ENCODE peak calls at places on chromosomes 12 and 14, in four cellular contexts. B is mammary epithelial cell, V is nucleus accumbens, L is iPS-NIHi11. Q is an unnamed sample.
A peak's percentile ranks its signal among the peaks of the same experiment; 100 is the strongest.

GRCh38 chr12:110885152-110885840 is 35.1 kb downstream of the MYL2 start:
- DNase-seq in V (no peak), B (peak; percentile 55), L (no peak), Q (no peak)

GRCh38 chr14:100033347-100034052 is 31.7 kb upstream of the EVL start:
- DNase-seq in B (no peak), V (no peak), L (no peak), Q (no peak)

GRCh38 chr12:52633383-52633782 is 15.0 kb upstream of the KRT73 start:
- DNase-seq in V (no peak), B (no peak), L (no peak), Q (no peak)

GRCh38 chr14:68255697-68256178 is 436.2 kb downstream of the RAD51B start:
- DNase-seq in L (no peak), B (peak; percentile 77), V (no peak), Q (no peak)

GRCh38 chr12:47721431-47721973 is 3.8 kb downstream of the ENDOU start:
- DNase-seq in L (no peak), V (no peak), B (no peak), Q (no peak)

GRCh38 chr12:53578783-53579182 is 47.4 kb downstream of the ATF7 start:
- DNase-seq in B (no peak), V (no peak), L (no peak), Q (no peak)

GRCh38 chr12:8157484-8158198 is 826 bp downstream of the ZNF705A start:
- DNase-seq in V (no peak), L (no peak), B (no peak), Q (no peak)

GRCh38 chr12:66446276-66446675 is 144.0 kb downstream of the HELB start:
- DNase-seq in B (no peak), V (no peak), L (no peak), Q (no peak)

GRCh38 chr12:68001486-68002466 is 12.5 kb downstream of the IFNG-AS1 start:
- DNase-seq in L (peak; percentile 20), B (no peak), V (no peak), Q (no peak)

GRCh38 chr12:12376636-12377448 is 20.0 kb downstream of the BORCS5 start:
- DNase-seq in B (peak; percentile 68), V (no peak), L (peak; percentile 78), Q (peak; percentile 57)

GRCh38 chr12:4353785-4354208 is 25.7 kb downstream of the FGF23 start:
- DNase-seq in B (peak; percentile 11), V (no peak), L (peak; percentile 46), Q (no peak)

GRCh38 chr14:103422981-103423600 is 37.9 kb downstream of the MARK3 start:
- DNase-seq in L (no peak), V (no peak), B (no peak), Q (no peak)

GRCh38 chr14:60197629-60198318 is 32.6 kb upstream of the DHRS7 start:
- DNase-seq in B (peak; percentile 55), V (no peak), L (no peak), Q (no peak)

GRCh38 chr12:109879332-109880048 is 851 bp downstream of the GLTP start:
- DNase-seq in B (peak; percentile 17), V (no peak), L (no peak), Q (no peak)

GRCh38 chr14:75059642-75060041 is 4.2 kb downstream of the ACYP1 start:
- DNase-seq in V (no peak), B (peak; percentile 76), L (no peak), Q (no peak)

GRCh38 chr14:39265032-39265431 is 31.3 kb downstream of the MIA2 start:
- DNase-seq in B (peak; percentile 61), L (no peak), V (no peak), Q (no peak)

GRCh38 chr14:81400852-81401251 is 728 bp upstream of the STON2 start:
- DNase-seq in V (no peak), L (peak; percentile 46), B (peak; percentile 97), Q (no peak)

GRCh38 chr12:6780573-6780972 is 8.3 kb downstream of the LAG3 start:
- DNase-seq in L (no peak), V (no peak), B (no peak), Q (no peak)

GRCh38 chr12:91355150-91356006 is 172.8 kb upstream of the DCN start:
- DNase-seq in L (peak; percentile 67), B (peak; percentile 49), V (peak; percentile 15), Q (no peak)

GRCh38 chr12:6372403-6373003 is 2.9 kb downstream of the SCNN1A start:
- DNase-seq in L (no peak), B (peak; percentile 92), V (no peak), Q (no peak)

GRCh38 chr12:124131671-124132058 is 158.7 kb downstream of the ZNF664 start:
- DNase-seq in V (no peak), B (no peak), L (no peak), Q (no peak)

GRCh38 chr14:102943454-102943853 is 21.0 kb downstream of the AMN start:
- DNase-seq in V (no peak), L (no peak), B (no peak), Q (no peak)

GRCh38 chr14:87712386-87713113 is 280.4 kb downstream of the GALC start:
- DNase-seq in B (no peak), L (peak; percentile 37), V (no peak), Q (no peak)

GRCh38 chr14:99807413-99808132 is 14.4 kb downstream of the EML1 start:
- DNase-seq in B (no peak), L (peak; percentile 50), V (no peak), Q (no peak)

GRCh38 chr14:54564799-54565235 is 2.1 kb upstream of the SAMD4A start:
- DNase-seq in B (peak; percentile 68), V (peak; percentile 57), L (no peak), Q (no peak)

GRCh38 chr14:68962681-68963080 is 16.4 kb downstream of the ACTN1 start:
- DNase-seq in V (no peak), B (no peak), L (no peak), Q (no peak)

GRCh38 chr12:102769323-102769916 is 147.6 kb downstream of the PAH start:
- DNase-seq in B (peak; percentile 28), V (peak; percentile 31), L (peak; percentile 81), Q (peak; percentile 10)

Q was measured in GM06990.